ENCODE peak calls at places on chromosome 22, in four cellular contexts. G is GM12865, J is RWPE1, Q is AG04449. D is an unnamed sample.

GRCh38 chr22:29541845-29542244 is 11.7 kb downstream of the THOC5 start:
- DNase-seq in G (no peak), J (no peak), Q (no peak), D (no peak)

GRCh38 chr22:46131151-46131587 is 19.2 kb upstream of the PPARA start:
- DNase-seq in G (no peak), J (no peak), Q (no peak), D (no peak)

GRCh38 chr22:39628563-39629080 is 58.1 kb downstream of the CACNA1I start:
- DNase-seq in G (no peak), J (no peak), Q (no peak), D (no peak)

GRCh38 chr22:40182231-40182835 is 4.6 kb downstream of the TNRC6B start:
- DNase-seq in G (no peak), J (no peak), Q (no peak), D (no peak)

GRCh38 chr22:24517446-24517845 is 22.3 kb downstream of the UPB1 start:
- DNase-seq in G (no peak), J (no peak), Q (no peak), D (no peak)

GRCh38 chr22:45007247-45007945 is 2.4 kb downstream of the PHF21B start:
- DNase-seq in G (no peak), J (no peak), Q (no peak), D (peak; percentile 27)

GRCh38 chr22:38467904-38468760 is at the start of gene KDELR3:
- DNase-seq in G (peak; percentile 53), J (peak; percentile 81), Q (no peak), D (peak; percentile 71)

GRCh38 chr22:23072035-23072910 is 2.0 kb downstream of the GNAZ start:
- DNase-seq in G (no peak), J (no peak), Q (peak; percentile 58), D (peak; percentile 30)

GRCh38 chr22:29605236-29605850 is 1.9 kb downstream of the NF2 start:
- DNase-seq in G (no peak), J (no peak), Q (no peak), D (no peak)

GRCh38 chr22:47094861-47095330 is 332.4 kb downstream of the TBC1D22A start:
- DNase-seq in G (no peak), J (peak; percentile 44), Q (no peak), D (no peak)

GRCh38 chr22:23243859-23244689 is 63.8 kb downstream of the BCR start:
- DNase-seq in G (no peak), J (no peak), Q (no peak), D (no peak)

GRCh38 chr22:47163876-47164513 is 401.5 kb downstream of the TBC1D22A start:
- DNase-seq in G (no peak), J (no peak), Q (no peak), D (no peak)

GRCh38 chr22:31897842-31898241 is 46.5 kb upstream of the YWHAH start:
- DNase-seq in G (no peak), J (no peak), Q (no peak), D (peak; percentile 55)

GRCh38 chr22:34303656-34304055 is 383.4 kb upstream of the LARGE1 start:
- DNase-seq in G (no peak), J (no peak), Q (no peak), D (no peak)

GRCh38 chr22:37242395-37242918 is 1.6 kb downstream of the RAC2 start:
- DNase-seq in G (peak; percentile 95), J (peak; percentile 30), Q (no peak), D (peak; percentile 38)

GRCh38 chr22:19176732-19177131 is 1.8 kb downstream of the SLC25A1 start:
- DNase-seq in G (no peak), J (no peak), Q (no peak), D (no peak)

D was measured in IMR-90.